ENCODE peak calls at places on chromosome 13, in seven cellular contexts. J is mesendoderm, I is IMR-90, Z is H1, Y is H9, W is neuronal stem cell, A is mesenchymal stem cell. R is an unnamed sample.

GRCh38 chr13:97116754-97117153 is 105.4 kb upstream of the MBNL2 start:
- DNase-seq in J (peak; percentile 69), I (peak; percentile 65), W (no peak), Z (no peak), Y (no peak), A (peak; percentile 68), R (no peak)

GRCh38 chr13:75762066-75762937 is 126.2 kb downstream of the LMO7 start:
- DNase-seq in W (no peak), Y (no peak), J (no peak), I (peak; percentile 63), Z (no peak), A (no peak), R (peak; percentile 34)

GRCh38 chr13:28856284-28856683 is 36.1 kb downstream of the MTUS2 start:
- DNase-seq in Z (no peak), J (no peak), Y (no peak), I (no peak), A (no peak), W (no peak), R (no peak)

GRCh38 chr13:37476874-37477273 is 121.7 kb downstream of the POSTN start:
- DNase-seq in J (peak; percentile 48), I (peak; percentile 83), A (peak; percentile 70), W (peak; percentile 30), Y (no peak), Z (no peak), R (no peak)

GRCh38 chr13:32737111-32737571 is 150.9 kb downstream of the PDS5B start:
- DNase-seq in I (no peak), W (no peak), J (no peak), A (peak; percentile 48), Y (no peak), Z (no peak), R (no peak)

GRCh38 chr13:79281335-79281734 is 124.7 kb downstream of the RBM26 start:
- DNase-seq in I (no peak), Z (peak; percentile 73), A (no peak), Y (peak; percentile 73), W (peak; percentile 51), J (peak; percentile 82), R (no peak)

GRCh38 chr13:52925775-52926285 is 77.4 kb upstream of the PCDH8 start:
- DNase-seq in Y (no peak), I (no peak), W (no peak), J (no peak), A (no peak), Z (no peak), R (no peak)

GRCh38 chr13:98216135-98216565 is 39.1 kb upstream of the RNF113B start:
- DNase-seq in J (peak; percentile 38), W (no peak), Y (no peak), Z (no peak), I (peak; percentile 93), A (peak; percentile 94), R (no peak)

GRCh38 chr13:38348890-38349289 is 761 bp upstream of the UFM1 start:
- DNase-seq in W (peak; percentile 11), I (peak; percentile 40), J (peak; percentile 37), A (peak; percentile 60), Z (no peak), Y (no peak), R (peak; percentile 2)

GRCh38 chr13:99356216-99357089 is 49.3 kb upstream of the GPR183 start:
- DNase-seq in J (no peak), W (no peak), A (peak; percentile 97), I (peak; percentile 87), Z (no peak), Y (no peak), R (peak; percentile 36)

GRCh38 chr13:59479629-59480028 is 684.1 kb downstream of the DIAPH3 start:
- DNase-seq in I (no peak), J (peak; percentile 91), Z (peak; percentile 56), A (no peak), W (no peak), Y (peak; percentile 80), R (no peak)

GRCh38 chr13:41802684-41803554 is 158.0 kb downstream of the VWA8 start:
- DNase-seq in A (peak; percentile 75), I (peak; percentile 85), Z (no peak), Y (no peak), W (no peak), J (peak; percentile 1), R (peak; percentile 87)

GRCh38 chr13:57631607-57632275 is at the start of gene PCDH17:
- DNase-seq in Y (peak; percentile 68), Z (no peak), I (no peak), W (peak; percentile 54), A (peak; percentile 86), J (peak; percentile 93), R (peak; percentile 12)

GRCh38 chr13:102970542-102970941 is 95.7 kb downstream of the SLC10A2 start:
- DNase-seq in Z (no peak), A (no peak), J (no peak), I (no peak), Y (no peak), W (no peak), R (no peak)

GRCh38 chr13:113035209-113035800 is 66.3 kb downstream of the MCF2L start:
- DNase-seq in Z (no peak), Y (no peak), I (no peak), J (no peak), A (no peak), W (no peak), R (no peak)

GRCh38 chr13:106915146-106915545 is 347.2 kb upstream of the ARGLU1 start:
- DNase-seq in J (no peak), I (no peak), W (no peak), A (no peak), Y (no peak), Z (no peak), R (peak; percentile 35)

GRCh38 chr13:106129273-106129672 is 406.2 kb downstream of the EFNB2 start:
- DNase-seq in Z (no peak), W (no peak), Y (no peak), J (no peak), I (no peak), A (no peak), R (no peak)

GRCh38 chr13:46595136-46595917 is 42.4 kb downstream of the LRCH1 start:
- DNase-seq in Z (no peak), J (no peak), I (peak; percentile 60), W (no peak), A (no peak), Y (no peak), R (peak; percentile 82)

GRCh38 chr13:22800726-22801401 is 379.9 kb upstream of the SGCG start:
- DNase-seq in J (no peak), Y (no peak), I (peak; percentile 0), W (no peak), Z (no peak), A (no peak), R (peak; percentile 55)

GRCh38 chr13:95357875-95358274 is 56.6 kb upstream of the ABCC4 start:
- DNase-seq in W (peak; percentile 18), A (no peak), Z (no peak), J (no peak), I (no peak), Y (no peak), R (no peak)
- H3K79me1 ChIP-seq in W (no peaks in the 10 kb centered on the region), A (no peaks in the 10 kb centered on the region), Z (no peaks in the 10 kb centered on the region), J (no peaks in the 10 kb centered on the region), I (no peaks in the 10 kb centered on the region), Y (no peaks in the 10 kb centered on the region), R (no peaks in the 10 kb centered on the region)

GRCh38 chr13:40508767-40509342 is 157.6 kb downstream of the FOXO1 start:
- DNase-seq in A (no peak), W (no peak), Y (no peak), J (no peak), Z (no peak), I (no peak), R (no peak)

GRCh38 chr13:40509876-40510275 is 156.6 kb downstream of the FOXO1 start:
- DNase-seq in W (no peak), Y (no peak), Z (no peak), A (no peak), I (no peak), J (no peak), R (no peak)

GRCh38 chr13:40505196-40505595 is 161.2 kb downstream of the FOXO1 start:
- DNase-seq in Y (no peak), W (no peak), Z (no peak), J (no peak), I (no peak), A (no peak), R (no peak)

GRCh38 chr13:40506592-40507446 is 159.6 kb downstream of the FOXO1 start:
- DNase-seq in Z (no peak), A (no peak), Y (no peak), I (no peak), W (no peak), J (no peak), R (no peak)

DNA sequence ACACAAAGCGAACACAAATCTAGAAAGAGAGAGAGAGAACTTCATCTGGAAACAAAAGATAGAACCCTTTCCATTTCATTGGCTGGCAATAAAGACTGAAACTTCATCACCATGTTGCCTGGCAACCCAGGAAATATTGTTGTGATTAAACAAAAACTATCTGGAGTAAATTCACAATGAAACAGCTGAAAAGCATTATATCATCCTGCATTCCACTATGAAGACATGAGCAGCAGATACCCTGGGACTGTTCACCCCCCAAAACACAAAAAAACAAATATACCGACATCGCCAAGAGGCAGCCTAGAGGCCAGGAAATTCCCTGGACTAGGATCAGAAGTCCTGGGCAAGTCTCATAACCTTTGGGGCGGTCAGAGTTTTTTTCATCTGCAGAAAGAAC is 158.3 kb downstream of the FOXO1 start:
- DNase-seq in I (no peak), A (peak; percentile 5), Z (no peak), J (no peak), W (no peak), Y (no peak), R (no peak)
- H3K9ac ChIP-seq in I (no peak overlapping the region), A (peak overlapping the region; percentile 77), Z (no peak overlapping the region), J (no peak overlapping the region), W (no peak overlapping the region), Y (no peak overlapping the region), R (no peak overlapping the region)

GRCh38 chr13:111640476-111640875 is 320.0 kb downstream of the TEX29 start:
- DNase-seq in I (no peak), J (no peak), Z (no peak), W (no peak), A (no peak), Y (no peak), R (no peak)

GRCh38 chr13:111644750-111645149 is 324.3 kb downstream of the TEX29 start:
- DNase-seq in J (no peak), Y (no peak), W (no peak), Z (no peak), I (no peak), A (no peak), R (no peak)

GRCh38 chr13:111639994-111640393 is 319.6 kb downstream of the TEX29 start:
- DNase-seq in J (no peak), Y (peak; percentile 21), I (no peak), W (no peak), Z (no peak), A (no peak), R (no peak)

GRCh38 chr13:111645198-111645597 is 324.8 kb downstream of the TEX29 start:
- DNase-seq in Y (no peak), Z (no peak), I (no peak), W (no peak), A (no peak), J (no peak), R (no peak)

GRCh38 chr13:111642156-111642767 is 321.8 kb downstream of the TEX29 start:
- DNase-seq in Y (peak; percentile 8), I (no peak), Z (no peak), W (no peak), J (no peak), A (no peak), R (no peak)
- H3K79me1 ChIP-seq in Y (no peaks in the 10 kb centered on the region), I (no peaks in the 10 kb centered on the region), Z (no peaks in the 10 kb centered on the region), W (no peaks in the 10 kb centered on the region), J (no peaks in the 10 kb centered on the region), A (no peaks in the 10 kb centered on the region), R (no peaks in the 10 kb centered on the region)

DNA sequence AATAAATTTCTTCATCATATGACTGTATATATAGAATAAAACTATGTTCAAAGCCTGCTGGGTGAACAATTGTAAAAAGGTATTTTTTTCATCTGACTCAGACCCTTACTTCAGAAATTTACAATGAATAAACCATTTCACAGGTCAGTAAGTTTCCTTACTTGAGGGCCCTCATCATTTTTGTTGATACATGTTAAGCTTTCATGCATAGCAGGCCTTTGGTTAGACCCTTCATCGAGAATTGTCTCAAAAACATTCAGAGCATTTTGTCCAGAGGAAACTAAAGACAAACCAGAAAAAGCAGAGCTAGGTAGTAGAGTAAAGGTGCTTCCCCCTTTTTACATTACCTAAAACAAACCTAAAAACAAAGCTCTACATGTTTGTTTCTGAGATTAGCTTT is 46.2 kb downstream of the FNDC3A start:
- DNase-seq in A (no peak), I (no peak), J (no peak), Z (no peak), Y (no peak), W (no peak), R (no peak)
- H3K9ac ChIP-seq in A (peak overlapping the region; percentile 63), I (no peak overlapping the region), J (no peak overlapping the region), Z (no peak overlapping the region), Y (no peak overlapping the region), W (no peak overlapping the region), R (no peak overlapping the region)